ENCODE peak calls at places on chromosomes 5 and 9, in six cellular contexts. One of them, this sample, is unnamed.

GRCh38 chr5:139272471-139273321 is 20.8 kb upstream of the MATR3 start:
- DNase-seq in MM.1S: peak; percentile 49
- DNase-seq in GM23338: no peak
- DNase-seq in PC-3: no peak
- DNase-seq in SK-N-SH: no peak
- DNase-seq in GM23248: peak; percentile 71
- DNase-seq in this sample: peak; percentile 35

GRCh38 chr9:121566401-121567141 is 66.9 kb upstream of the GGTA1 start:
- DNase-seq in MM.1S: no peak
- DNase-seq in GM23248: peak; percentile 91
- DNase-seq in PC-3: peak; percentile 28
- DNase-seq in GM23338: no peak
- DNase-seq in SK-N-SH: peak; percentile 72
- DNase-seq in this sample: no peak

GRCh38 chr9:21810388-21810787 is 8.0 kb downstream of the MTAP start:
- DNase-seq in SK-N-SH: no peak
- DNase-seq in GM23248: peak; percentile 81
- DNase-seq in PC-3: no peak
- DNase-seq in MM.1S: no peak
- DNase-seq in GM23338: no peak
- DNase-seq in this sample: no peak

GRCh38 chr5:137822158-137822764 is 45.4 kb upstream of the MYOT start:
- DNase-seq in GM23338: peak; percentile 83
- DNase-seq in GM23248: peak; percentile 49
- DNase-seq in SK-N-SH: peak; percentile 60
- DNase-seq in PC-3: peak; percentile 70
- DNase-seq in MM.1S: no peak
- DNase-seq in this sample: peak; percentile 18

GRCh38 chr5:960551-960950 is 48.1 kb upstream of the NKD2 start:
- DNase-seq in GM23248: no peak
- DNase-seq in MM.1S: no peak
- DNase-seq in SK-N-SH: peak; percentile 17
- DNase-seq in GM23338: no peak
- DNase-seq in PC-3: no peak
- DNase-seq in this sample: no peak

GRCh38 chr5:145579336-145579735 is 255.8 kb downstream of the PRELID2 start:
- DNase-seq in SK-N-SH: no peak
- DNase-seq in PC-3: peak; percentile 41
- DNase-seq in GM23248: no peak
- DNase-seq in MM.1S: no peak
- DNase-seq in GM23338: no peak
- DNase-seq in this sample: no peak

GRCh38 chr5:41637869-41638268 is 127.5 kb upstream of the PLCXD3 start:
- DNase-seq in PC-3: peak; percentile 4
- DNase-seq in GM23338: peak; percentile 52
- DNase-seq in GM23248: peak; percentile 31
- DNase-seq in MM.1S: no peak
- DNase-seq in SK-N-SH: no peak
- DNase-seq in this sample: peak; percentile 3

GRCh38 chr9:110999379-110999778 is 38.9 kb downstream of the LPAR1 start:
- DNase-seq in GM23338: no peak
- DNase-seq in SK-N-SH: no peak
- DNase-seq in PC-3: no peak
- DNase-seq in GM23248: no peak
- DNase-seq in MM.1S: no peak
- DNase-seq in this sample: no peak

GRCh38 chr5:123132330-123132729 is 43.3 kb downstream of the PRDM6 start:
- DNase-seq in SK-N-SH: no peak
- DNase-seq in MM.1S: no peak
- DNase-seq in GM23338: no peak
- DNase-seq in PC-3: no peak
- DNase-seq in GM23248: no peak
- DNase-seq in this sample: no peak

GRCh38 chr5:154762261-154762660 is 7.1 kb downstream of the LARP1 start:
- DNase-seq in GM23248: no peak
- DNase-seq in PC-3: no peak
- DNase-seq in SK-N-SH: no peak
- DNase-seq in MM.1S: no peak
- DNase-seq in GM23338: no peak
- DNase-seq in this sample: no peak

GRCh38 chr5:80781356-80781755 is 126.6 kb upstream of the DHFR start:
- DNase-seq in GM23248: peak; percentile 35
- DNase-seq in PC-3: peak; percentile 60
- DNase-seq in MM.1S: no peak
- DNase-seq in SK-N-SH: no peak
- DNase-seq in GM23338: no peak
- DNase-seq in this sample: no peak

GRCh38 chr5:52657231-52657645 is 130.5 kb upstream of the ITGA1 start:
- DNase-seq in SK-N-SH: peak; percentile 12
- DNase-seq in GM23338: peak; percentile 77
- DNase-seq in PC-3: peak; percentile 63
- DNase-seq in GM23248: peak; percentile 71
- DNase-seq in MM.1S: peak; percentile 69
- DNase-seq in this sample: peak; percentile 49

GRCh38 chr5:93151121-93151520 is 429.9 kb downstream of the NR2F1-AS1 start:
- DNase-seq in MM.1S: no peak
- DNase-seq in SK-N-SH: no peak
- DNase-seq in GM23248: peak; percentile 37
- DNase-seq in GM23338: no peak
- DNase-seq in PC-3: peak; percentile 85
- DNase-seq in this sample: no peak

GRCh38 chr9:131319486-131319885 is 30.0 kb downstream of the PLPP7 start:
- DNase-seq in SK-N-SH: peak; percentile 55
- DNase-seq in MM.1S: no peak
- DNase-seq in GM23248: no peak
- DNase-seq in GM23338: no peak
- DNase-seq in PC-3: no peak
- DNase-seq in this sample: no peak

GRCh38 chr5:143398053-143398355 is 5.5 kb downstream of the NR3C1 start:
- DNase-seq in GM23248: no peak
- DNase-seq in MM.1S: no peak
- DNase-seq in PC-3: no peak
- DNase-seq in GM23338: no peak
- DNase-seq in SK-N-SH: no peak
- DNase-seq in this sample: no peak

GRCh38 chr5:32302822-32303754 is 9.7 kb downstream of the MTMR12 start:
- DNase-seq in GM23338: no peak
- DNase-seq in GM23248: peak; percentile 13
- DNase-seq in SK-N-SH: no peak
- DNase-seq in MM.1S: no peak
- DNase-seq in PC-3: no peak
- DNase-seq in this sample: no peak

GRCh38 chr5:24823625-24824024 is 178.8 kb upstream of the CDH10 start:
- DNase-seq in SK-N-SH: no peak
- DNase-seq in GM23248: no peak
- DNase-seq in GM23338: no peak
- DNase-seq in PC-3: peak; percentile 87
- DNase-seq in MM.1S: no peak
- DNase-seq in this sample: no peak

GRCh38 chr9:131153585-131153984 is 28.2 kb downstream of the NUP214 start:
- DNase-seq in PC-3: no peak
- DNase-seq in GM23338: no peak
- DNase-seq in MM.1S: peak; percentile 25
- DNase-seq in GM23248: no peak
- DNase-seq in SK-N-SH: no peak
- DNase-seq in this sample: no peak

GRCh38 chr9:75488714-75489100 is 400.4 kb downstream of the OSTF1 start:
- DNase-seq in GM23338: no peak
- DNase-seq in PC-3: no peak
- DNase-seq in MM.1S: no peak
- DNase-seq in GM23248: no peak
- DNase-seq in SK-N-SH: no peak
- DNase-seq in this sample: no peak

GRCh38 chr5:14932902-14933475 is 61.4 kb upstream of the ANKH start:
- DNase-seq in GM23248: peak; percentile 64
- DNase-seq in PC-3: peak; percentile 24
- DNase-seq in GM23338: no peak
- DNase-seq in SK-N-SH: no peak
- DNase-seq in MM.1S: no peak
- DNase-seq in this sample: no peak

GRCh38 chr9:134469041-134469875 is 143.0 kb downstream of the RXRA start:
- DNase-seq in PC-3: no peak
- DNase-seq in GM23248: peak; percentile 57
- DNase-seq in GM23338: no peak
- DNase-seq in SK-N-SH: no peak
- DNase-seq in MM.1S: no peak
- DNase-seq in this sample: no peak

GRCh38 chr5:140296289-140296688 is 6.6 kb downstream of the PFDN1 start:
- DNase-seq in PC-3: no peak
- DNase-seq in MM.1S: no peak
- DNase-seq in GM23248: no peak
- DNase-seq in GM23338: no peak
- DNase-seq in SK-N-SH: no peak
- DNase-seq in this sample: no peak

GRCh38 chr5:140294753-140295152 is 8.1 kb downstream of the PFDN1 start:
- DNase-seq in SK-N-SH: no peak
- DNase-seq in PC-3: no peak
- DNase-seq in GM23338: no peak
- DNase-seq in GM23248: no peak
- DNase-seq in MM.1S: no peak
- DNase-seq in this sample: no peak

GRCh38 chr5:140292212-140293040 is 10.5 kb downstream of the PFDN1 start:
- DNase-seq in GM23248: no peak
- DNase-seq in MM.1S: no peak
- DNase-seq in SK-N-SH: no peak
- DNase-seq in PC-3: peak; percentile 72
- DNase-seq in GM23338: no peak
- DNase-seq in this sample: no peak

GRCh38 chr5:140295414-140295813 is 7.5 kb downstream of the PFDN1 start:
- DNase-seq in GM23338: no peak
- DNase-seq in PC-3: peak; percentile 96
- DNase-seq in GM23248: peak; percentile 93
- DNase-seq in SK-N-SH: no peak
- DNase-seq in MM.1S: peak; percentile 45
- DNase-seq in this sample: peak; percentile 35

DNA sequence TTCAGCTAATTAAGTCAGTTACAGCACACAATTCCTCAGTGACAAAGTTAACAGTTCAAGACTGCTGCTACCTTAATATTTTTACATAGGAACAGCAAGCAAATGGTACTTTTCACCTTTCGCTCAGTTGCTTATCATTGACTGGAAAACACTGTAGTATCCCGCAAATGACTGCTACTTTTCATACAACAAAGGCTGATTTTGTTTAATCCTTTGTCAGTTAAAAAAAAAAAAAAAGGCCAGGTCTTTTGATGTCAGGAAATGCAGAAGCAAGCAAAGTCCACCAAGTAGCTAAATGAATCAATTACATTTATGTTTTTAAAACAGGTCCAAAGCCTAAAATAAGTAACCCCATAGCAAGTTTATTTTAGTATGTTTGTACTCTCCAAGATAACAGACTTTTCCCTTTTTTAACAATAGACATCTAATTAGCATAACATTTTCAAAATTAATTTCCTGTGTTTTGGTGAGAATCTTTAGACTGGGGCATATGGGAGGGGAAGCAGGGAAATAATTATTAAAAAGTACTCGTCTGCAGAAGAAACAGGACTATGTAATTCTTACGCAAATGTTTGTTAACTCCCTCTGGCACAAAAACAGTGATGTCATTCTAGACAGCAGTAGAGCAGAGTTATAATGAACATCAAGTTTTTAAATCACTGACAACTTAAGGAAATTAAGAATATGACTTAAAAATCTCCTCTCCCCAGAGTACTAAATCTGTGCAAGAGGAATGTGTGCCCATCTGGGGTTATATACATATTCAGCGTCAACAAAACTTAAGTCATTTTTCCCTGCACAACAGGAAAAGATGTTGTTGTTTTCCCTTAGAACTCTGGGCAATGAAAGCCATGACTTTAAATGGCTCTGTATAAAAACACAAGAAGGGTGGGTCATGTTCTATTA is 9.6 kb downstream of the PFDN1 start:
- DNase-seq in SK-N-SH: no peak
- DNase-seq in GM23248: peak; percentile 52
- DNase-seq in PC-3: no peak
- DNase-seq in MM.1S: no peak
- DNase-seq in GM23338: no peak
- DNase-seq in this sample: no peak
- H3K4me3 ChIP-seq in SK-N-SH: no peak overlapping the region
- H3K4me3 ChIP-seq in GM23248: no peak overlapping the region
- H3K4me3 ChIP-seq in PC-3: no peak overlapping the region
- H3K4me3 ChIP-seq in MM.1S: no peak overlapping the region
- H3K4me3 ChIP-seq in GM23338: no peak overlapping the region
- H3K4me3 ChIP-seq in this sample: peak overlapping the region; percentile 11

GRCh38 chr5:164233796-164234195 is 728.4 kb downstream of the MAT2B start:
- DNase-seq in PC-3: no peak
- DNase-seq in MM.1S: no peak
- DNase-seq in GM23338: no peak
- DNase-seq in GM23248: no peak
- DNase-seq in SK-N-SH: no peak
- DNase-seq in this sample: no peak
- TF ChIP-seq EZH2phosphoT487 in PC-3: no peak
- TF ChIP-seq EZH2phosphoT487 in MM.1S: no peak
- TF ChIP-seq EZH2phosphoT487 in GM23338: no peak
- TF ChIP-seq EZH2phosphoT487 in GM23248: no peak
- TF ChIP-seq EZH2phosphoT487 in SK-N-SH: no peak
- TF ChIP-seq EZH2phosphoT487 in this sample: no peak

DNA sequence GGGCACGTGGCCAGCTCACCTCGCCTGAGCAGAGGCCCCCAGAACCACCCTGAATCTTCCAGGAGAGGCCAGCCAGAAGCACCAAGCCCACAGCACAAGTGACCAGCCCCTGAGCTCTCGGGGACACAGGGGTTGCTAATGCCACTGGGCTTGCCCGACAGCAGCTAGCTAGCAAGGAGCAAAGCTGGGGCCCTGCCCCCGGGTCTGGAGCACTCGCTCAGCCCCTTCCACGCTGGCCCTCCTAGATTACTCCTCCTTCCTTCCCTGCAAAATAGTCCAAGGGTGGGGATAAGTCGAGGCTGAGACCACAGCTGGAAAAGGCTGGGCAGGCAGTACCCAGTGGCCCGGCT is 74.0 kb downstream of the ADAMTS2 start:
- DNase-seq in GM23338: no peak
- DNase-seq in PC-3: no peak
- DNase-seq in SK-N-SH: peak; percentile 33
- DNase-seq in GM23248: no peak
- DNase-seq in MM.1S: no peak
- DNase-seq in this sample: no peak
- H3K27ac ChIP-seq in GM23338: no peak overlapping the region
- H3K27ac ChIP-seq in PC-3: no peak overlapping the region
- H3K27ac ChIP-seq in SK-N-SH: peak overlapping the region; percentile 96
- H3K27ac ChIP-seq in GM23248: peak overlapping the region; percentile 100
- H3K27ac ChIP-seq in MM.1S: no peak overlapping the region
- H3K27ac ChIP-seq in this sample: no peak overlapping the region

GRCh38 chr5:56837956-56838355 is 22.6 kb downstream of the MAP3K1 start:
- DNase-seq in GM23248: no peak
- DNase-seq in GM23338: no peak
- DNase-seq in PC-3: no peak
- DNase-seq in MM.1S: no peak
- DNase-seq in SK-N-SH: no peak
- DNase-seq in this sample: no peak

GRCh38 chr5:56837386-56837785 is 22.0 kb downstream of the MAP3K1 start:
- DNase-seq in PC-3: no peak
- DNase-seq in MM.1S: no peak
- DNase-seq in GM23338: no peak
- DNase-seq in SK-N-SH: no peak
- DNase-seq in GM23248: no peak
- DNase-seq in this sample: no peak

GRCh38 chr5:56829137-56829536 is 13.8 kb downstream of the MAP3K1 start:
- DNase-seq in MM.1S: peak; percentile 85
- DNase-seq in SK-N-SH: no peak
- DNase-seq in GM23248: no peak
- DNase-seq in PC-3: peak; percentile 79
- DNase-seq in GM23338: no peak
- DNase-seq in this sample: no peak

GRCh38 chr5:56838409-56839039 is 23.2 kb downstream of the MAP3K1 start:
- DNase-seq in SK-N-SH: no peak
- DNase-seq in PC-3: peak; percentile 64
- DNase-seq in GM23338: peak; percentile 60
- DNase-seq in MM.1S: peak; percentile 74
- DNase-seq in GM23248: peak; percentile 76
- DNase-seq in this sample: peak; percentile 70

GRCh38 chr5:56833325-56833724 is 18.0 kb downstream of the MAP3K1 start:
- DNase-seq in PC-3: no peak
- DNase-seq in SK-N-SH: no peak
- DNase-seq in GM23248: no peak
- DNase-seq in MM.1S: no peak
- DNase-seq in GM23338: peak; percentile 66
- DNase-seq in this sample: no peak
- H3K4me3 ChIP-seq in PC-3: no peak overlapping the region
- H3K4me3 ChIP-seq in SK-N-SH: no peak overlapping the region
- H3K4me3 ChIP-seq in GM23248: no peak overlapping the region
- H3K4me3 ChIP-seq in MM.1S: no peak overlapping the region
- H3K4me3 ChIP-seq in GM23338: no peak overlapping the region
- H3K4me3 ChIP-seq in this sample: no peak overlapping the region